ENCODE peak calls at places on chromosomes 7 and 10, in eight cellular contexts. U is OCI-LY7, H is endothelial cell of umbilical vein, V is anterior cingulate cortex, J is C1 segment of cervical spinal cord, R is AG04450, O is cardiac fibroblast, X is activated B cell treated with CpG ODN at 0.5 μM for 24 hours. B is an unnamed sample.

GRCh38 chr7:48899932-48900331 is 24.4 kb upstream of the CDC14C start:
- DNase-seq in U (no peak), H (no peak), V (no peak), J (no peak), R (no peak), O (no peak), X (no peak), B (peak; percentile 20)

GRCh38 chr10:71723301-71723700 is 3.7 kb upstream of the C10orf105 start:
- DNase-seq in U (no peak), H (no peak), V (no peak), J (no peak), R (no peak), O (no peak), X (no peak), B (no peak)

GRCh38 chr7:111486472-111487142 is 75.7 kb downstream of the IMMP2L start:
- DNase-seq in U (peak; percentile 49), H (peak; percentile 70), V (no peak), J (no peak), R (peak; percentile 23), O (peak; percentile 75), X (no peak), B (peak; percentile 58)

GRCh38 chr7:157551325-157552070 is 214.7 kb downstream of the DNAJB6 start:
- DNase-seq in U (no peak), H (no peak), V (no peak), J (no peak), R (no peak), O (no peak), X (no peak), B (no peak)

GRCh38 chr10:113230018-113230610 is 280.1 kb downstream of the TCF7L2 start:
- DNase-seq in U (no peak), H (no peak), V (no peak), J (no peak), R (no peak), O (no peak), X (no peak), B (no peak)

GRCh38 chr10:15369642-15370211 is 1.4 kb downstream of the FAM171A1 start:
- DNase-seq in U (no peak), H (no peak), V (peak; percentile 30), J (no peak), R (no peak), O (peak; percentile 25), X (no peak), B (peak; percentile 29)

GRCh38 chr7:68805159-68805558 is 793.1 kb upstream of the AUTS2 start:
- DNase-seq in U (no peak), H (no peak), V (no peak), J (no peak), R (no peak), O (no peak), X (no peak), B (no peak)

GRCh38 chr10:67903581-67903980 is 19.1 kb downstream of the SIRT1 start:
- DNase-seq in U (no peak), H (no peak), V (no peak), J (no peak), R (no peak), O (no peak), X (no peak), B (no peak)

GRCh38 chr7:37675739-37676138 is 7.8 kb upstream of the GPR141 start:
- DNase-seq in U (no peak), H (no peak), V (no peak), J (no peak), R (no peak), O (no peak), X (no peak), B (no peak)

GRCh38 chr10:95382596-95382995 is 91.8 kb upstream of the PDLIM1 start:
- DNase-seq in U (no peak), H (no peak), V (no peak), J (no peak), R (no peak), O (no peak), X (no peak), B (no peak)

GRCh38 chr10:125633517-125633999 is 49.4 kb downstream of the TEX36 start:
- DNase-seq in U (no peak), H (peak; percentile 75), V (no peak), J (no peak), R (no peak), O (no peak), X (no peak), B (no peak)

GRCh38 chr10:17616403-17617030 is 657 bp downstream of the HACD1 start:
- DNase-seq in U (no peak), H (peak; percentile 44), V (peak; percentile 43), J (peak; percentile 39), R (no peak), O (peak; percentile 73), X (peak; percentile 32), B (no peak)

GRCh38 chr10:132372516-132373095 is 24.4 kb upstream of the PWWP2B start:
- DNase-seq in U (no peak), H (no peak), V (no peak), J (no peak), R (no peak), O (no peak), X (no peak), B (no peak)

GRCh38 chr10:61021926-61022325 is 77.9 kb upstream of the RHOBTB1 start:
- DNase-seq in U (no peak), H (no peak), V (no peak), J (no peak), R (no peak), O (no peak), X (no peak), B (no peak)

GRCh38 chr7:128176696-128177095 is 64.4 kb upstream of the LEP start:
- DNase-seq in U (no peak), H (no peak), V (no peak), J (no peak), R (no peak), O (no peak), X (no peak), B (no peak)

GRCh38 chr10:111137012-111137411 is 60.2 kb downstream of the ADRA2A start:
- DNase-seq in U (no peak), H (no peak), V (no peak), J (no peak), R (no peak), O (no peak), X (no peak), B (no peak)

GRCh38 chr7:108442039-108442568 is 14.1 kb downstream of the NRCAM start:
- DNase-seq in U (no peak), H (peak; percentile 43), V (no peak), J (no peak), R (no peak), O (no peak), X (no peak), B (peak; percentile 55)

GRCh38 chr10:19480296-19480695 is 335.9 kb upstream of the PLXDC2 start:
- DNase-seq in U (no peak), H (no peak), V (no peak), J (no peak), R (no peak), O (peak; percentile 22), X (no peak), B (no peak)

GRCh38 chr7:4273566-4274230 is 408.4 kb upstream of the FOXK1 start:
- DNase-seq in U (no peak), H (no peak), V (no peak), J (no peak), R (no peak), O (no peak), X (no peak), B (no peak)

GRCh38 chr7:140084972-140085371 is 22.2 kb upstream of the PARP12 start:
- DNase-seq in U (no peak), H (peak; percentile 13), V (no peak), J (no peak), R (no peak), O (no peak), X (no peak), B (no peak)

GRCh38 chr7:68754414-68754813 is 843.9 kb upstream of the AUTS2 start:
- DNase-seq in U (no peak), H (no peak), V (no peak), J (no peak), R (no peak), O (no peak), X (no peak), B (no peak)

GRCh38 chr10:71271626-71272025 is 47.4 kb upstream of the SLC29A3 start:
- DNase-seq in U (no peak), H (peak; percentile 36), V (no peak), J (no peak), R (no peak), O (no peak), X (no peak), B (no peak)

GRCh38 chr7:30938435-30939316 is 25.1 kb upstream of the GHRHR start:
- DNase-seq in U (peak; percentile 67), H (peak; percentile 78), V (no peak), J (peak; percentile 42), R (peak; percentile 32), O (peak; percentile 80), X (peak; percentile 42), B (peak; percentile 32)

GRCh38 chr7:91668217-91668616 is 212.3 kb downstream of the MTERF1 start:
- DNase-seq in U (no peak), H (no peak), V (no peak), J (no peak), R (no peak), O (no peak), X (no peak), B (no peak)

GRCh38 chr7:19122018-19122588 is 4.7 kb upstream of the TWIST1 start:
- DNase-seq in U (peak; percentile 1), H (peak; percentile 56), V (no peak), J (no peak), R (no peak), O (peak; percentile 82), X (no peak), B (peak; percentile 77)

GRCh38 chr7:133481676-133482075 is 228.8 kb downstream of the EXOC4 start:
- DNase-seq in U (no peak), H (peak; percentile 79), V (no peak), J (no peak), R (peak; percentile 24), O (peak; percentile 72), X (no peak), B (peak; percentile 56)

GRCh38 chr7:35875292-35875691 is 74.4 kb downstream of the SEPTIN7 start:
- DNase-seq in U (no peak), H (no peak), V (no peak), J (no peak), R (no peak), O (peak; percentile 53), X (no peak), B (no peak)

GRCh38 chr10:132121511-132121830 is 55.7 kb downstream of the JAKMIP3 start:
- DNase-seq in U (no peak), H (no peak), V (no peak), J (no peak), R (no peak), O (no peak), X (no peak), B (no peak)

GRCh38 chr10:98361131-98361633 is 53.8 kb downstream of the PYROXD2 start:
- DNase-seq in U (no peak), H (peak; percentile 57), V (peak; percentile 42), J (peak; percentile 59), R (peak; percentile 95), O (peak; percentile 99), X (no peak), B (peak; percentile 84)

GRCh38 chr10:112752268-112752667 is 197.8 kb upstream of the TCF7L2 start:
- DNase-seq in U (no peak), H (no peak), V (no peak), J (no peak), R (no peak), O (peak; percentile 20), X (no peak), B (no peak)

GRCh38 chr7:587769-588168 is 68.1 kb upstream of the PDGFA start:
- DNase-seq in U (no peak), H (no peak), V (no peak), J (no peak), R (peak; percentile 3), O (peak; percentile 75), X (no peak), B (no peak)

GRCh38 chr7:102044984-102045673 is 227.7 kb downstream of the CUX1 start:
- DNase-seq in U (no peak), H (no peak), V (peak; percentile 27), J (peak; percentile 16), R (peak; percentile 84), O (peak; percentile 90), X (no peak), B (peak; percentile 56)

GRCh38 chr7:69770613-69771012 is 172.3 kb downstream of the AUTS2 start:
- DNase-seq in U (peak; percentile 82), H (no peak), V (no peak), J (no peak), R (no peak), O (no peak), X (no peak), B (no peak)

GRCh38 chr10:123398180-123398591 is 244.0 kb downstream of the BUB3 start:
- DNase-seq in U (peak; percentile 79), H (no peak), V (no peak), J (no peak), R (no peak), O (no peak), X (no peak), B (no peak)